ENCODE peak calls at places on chromosomes 1 and 21, in six cellular contexts. L is stomach, N is A549, J is tibial nerve, G is adrenal gland, R is spleen. E is an unnamed sample.

GRCh38 chr1:20051218-20051829 is 18.7 kb upstream of the PLA2G5 start:
- DNase-seq in L (no peak), N (no peak), J (no peak), G (no peak), R (no peak), E (no peak)

GRCh38 chr1:107273515-107273914 is 132.7 kb downstream of the NTNG1 start:
- DNase-seq in L (no peak), N (no peak), J (no peak), G (no peak), R (no peak), E (no peak)

GRCh38 chr1:27603320-27603961 is 503 bp downstream of the AHDC1 start:
- DNase-seq in L (peak), N (no peak), J (no peak), G (peak), R (peak), E (no peak)

GRCh38 chr1:89310505-89310904 is 37.8 kb upstream of the GBP5 start:
- DNase-seq in L (no peak), N (no peak), J (no peak), G (no peak), R (no peak), E (no peak)

GRCh38 chr1:66476774-66477173 is 57.2 kb upstream of the SGIP1 start:
- DNase-seq in L (no peak), N (no peak), J (no peak), G (no peak), R (no peak), E (no peak)

GRCh38 chr1:191669629-191670028 is 488.6 kb upstream of the RGS18 start:
- DNase-seq in L (no peak), N (no peak), J (no peak), G (no peak), R (no peak), E (no peak)

GRCh38 chr1:37845781-37846180 is 13.6 kb downstream of the MTF1 start:
- DNase-seq in L (no peak), N (no peak), J (no peak), G (no peak), R (no peak), E (no peak)

GRCh38 chr1:9628541-9629444 is 22.7 kb upstream of the PIK3CD start:
- DNase-seq in L (no peak), N (no peak), J (no peak), G (no peak), R (peak), E (no peak)

GRCh38 chr1:113073457-113073950 is 506 bp downstream of the LRIG2 start:
- DNase-seq in L (peak), N (peak), J (peak), G (no peak), R (no peak), E (peak)

GRCh38 chr1:222087207-222087920 is 345.5 kb upstream of the DUSP10 start:
- DNase-seq in L (no peak), N (no peak), J (no peak), G (no peak), R (no peak), E (no peak)

GRCh38 chr1:230072866-230073265 is 5.8 kb downstream of the GALNT2 start:
- DNase-seq in L (no peak), N (no peak), J (no peak), G (no peak), R (no peak), E (no peak)

GRCh38 chr1:203765029-203765837 is at the start of gene LAX1:
- DNase-seq in L (peak), N (no peak), J (no peak), G (no peak), R (no peak), E (no peak)

GRCh38 chr1:160244209-160244608 is 18.1 kb downstream of the DCAF8 start:
- DNase-seq in L (no peak), N (no peak), J (no peak), G (no peak), R (no peak), E (no peak)

GRCh38 chr1:61198554-61198953 is 116.2 kb downstream of the NFIA start:
- DNase-seq in L (no peak), N (no peak), J (no peak), G (no peak), R (no peak), E (no peak)

GRCh38 chr1:97581614-97582051 is 339.2 kb downstream of the DPYD start:
- DNase-seq in L (no peak), N (peak), J (no peak), G (no peak), R (no peak), E (no peak)

GRCh38 chr1:89876463-89876862 is 55.6 kb downstream of the LRRC8D start:
- DNase-seq in L (no peak), N (no peak), J (no peak), G (no peak), R (no peak), E (no peak)

GRCh38 chr1:78641558-78641957 is 8.1 kb upstream of the IFI44 start:
- DNase-seq in L (no peak), N (no peak), J (no peak), G (no peak), R (no peak), E (no peak)

GRCh38 chr1:92515796-92516201 is 29.1 kb upstream of the GFI1 start:
- DNase-seq in L (no peak), N (no peak), J (no peak), G (no peak), R (no peak), E (no peak)

GRCh38 chr1:20233394-20233793 is 47.1 kb upstream of the PLA2G2C start:
- DNase-seq in L (no peak), N (peak), J (no peak), G (no peak), R (no peak), E (no peak)

GRCh38 chr1:17067465-17068245 is 13.8 kb upstream of the SDHB start:
- DNase-seq in L (no peak), N (no peak), J (no peak), G (no peak), R (no peak), E (no peak)

GRCh38 chr1:47699492-47700220 is 261.8 kb downstream of the FOXD2 start:
- DNase-seq in L (no peak), N (no peak), J (no peak), G (no peak), R (peak), E (no peak)

GRCh38 chr1:46522184-46522968 is 29.1 kb downstream of the KNCN start:
- DNase-seq in L (peak), N (peak), J (peak), G (no peak), R (peak), E (peak)

GRCh38 chr1:37020653-37021277 is 13.6 kb downstream of the GRIK3 start:
- DNase-seq in L (no peak), N (no peak), J (no peak), G (peak), R (no peak), E (no peak)

GRCh38 chr1:234512376-234512965 is 33.5 kb upstream of the TARBP1 start:
- DNase-seq in L (no peak), N (no peak), J (no peak), G (no peak), R (no peak), E (no peak)

GRCh38 chr1:234607091-234608025 is 2.6 kb downstream of the IRF2BP2 start:
- DNase-seq in L (peak), N (peak), J (no peak), G (no peak), R (peak), E (peak)

GRCh38 chr21:15775981-15776380 is 46.2 kb downstream of the USP25 start:
- DNase-seq in L (no peak), N (no peak), J (no peak), G (no peak), R (no peak), E (no peak)

GRCh38 chr1:91278754-91279153 is 125.9 kb downstream of the HFM1 start:
- DNase-seq in L (no peak), N (peak), J (no peak), G (no peak), R (no peak), E (no peak)

GRCh38 chr21:24395320-24395933 is 1211.9 kb downstream of the MRPL39 start:
- DNase-seq in L (no peak), N (no peak), J (no peak), G (no peak), R (no peak), E (no peak)

GRCh38 chr1:225651376-225651871 is 1.5 kb downstream of the ENAH start:
- DNase-seq in L (no peak), N (peak), J (no peak), G (no peak), R (no peak), E (no peak)

GRCh38 chr1:213984387-213985180 is 3.2 kb upstream of the PROX1 start:
- DNase-seq in L (no peak), N (no peak), J (no peak), G (no peak), R (no peak), E (no peak)

GRCh38 chr1:183238071-183238470 is 52.0 kb downstream of the LAMC2 start:
- DNase-seq in L (no peak), N (no peak), J (no peak), G (no peak), R (no peak), E (no peak)

GRCh38 chr1:64476251-64476952 is 6.5 kb downstream of the CACHD1 start:
- DNase-seq in L (no peak), N (no peak), J (no peak), G (no peak), R (no peak), E (peak)

GRCh38 chr1:64474639-64475038 is 4.7 kb downstream of the CACHD1 start:
- DNase-seq in L (peak), N (no peak), J (no peak), G (peak), R (no peak), E (peak)

GRCh38 chr1:64473367-64473766 is 3.4 kb downstream of the CACHD1 start:
- DNase-seq in L (no peak), N (no peak), J (no peak), G (no peak), R (no peak), E (no peak)

GRCh38 chr1:64472805-64473204 is 2.9 kb downstream of the CACHD1 start:
- DNase-seq in L (no peak), N (no peak), J (no peak), G (no peak), R (no peak), E (no peak)

GRCh38 chr1:64474133-64474532 is 4.2 kb downstream of the CACHD1 start:
- DNase-seq in L (no peak), N (no peak), J (no peak), G (no peak), R (no peak), E (no peak)
- H3K4me3 ChIP-seq in L (peak), N (no peak), J (no peak), G (no peak), R (no peak), E (no peak)

GRCh38 chr1:246683521-246683920 is 40.7 kb upstream of the SCCPDH start:
- DNase-seq in L (no peak), N (no peak), J (no peak), G (no peak), R (no peak), E (no peak)
- TF ChIP-seq POLR2A in L (no peak), N (no peak), J (no peak), G (no peak), R (no peak), E (no peak)

GRCh38 chr21:42235593-42235992 is 16.7 kb downstream of the ABCG1 start:
- DNase-seq in L (no peak), N (no peak), J (no peak), G (no peak), R (peak), E (no peak)
- H3K4me3 ChIP-seq in L (peak), N (no peak), J (no peak), G (no peak), R (no peak), E (no peak)

GRCh38 chr1:85330711-85331290 is 54.4 kb upstream of the BCL10 start:
- DNase-seq in L (no peak), N (no peak), J (no peak), G (no peak), R (no peak), E (no peak)
- TF ChIP-seq POLR2A in L (no peak), N (no peak), J (no peak), G (no peak), R (no peak), E (no peak)

GRCh38 chr1:228379666-228380065 is 27.0 kb downstream of the TRIM11 start:
- DNase-seq in L (no peak), N (no peak), J (no peak), G (no peak), R (peak), E (no peak)
- H3K4me3 ChIP-seq in L (no peak), N (no peak), J (no peak), G (no peak), R (no peak), E (no peak)

DNA sequence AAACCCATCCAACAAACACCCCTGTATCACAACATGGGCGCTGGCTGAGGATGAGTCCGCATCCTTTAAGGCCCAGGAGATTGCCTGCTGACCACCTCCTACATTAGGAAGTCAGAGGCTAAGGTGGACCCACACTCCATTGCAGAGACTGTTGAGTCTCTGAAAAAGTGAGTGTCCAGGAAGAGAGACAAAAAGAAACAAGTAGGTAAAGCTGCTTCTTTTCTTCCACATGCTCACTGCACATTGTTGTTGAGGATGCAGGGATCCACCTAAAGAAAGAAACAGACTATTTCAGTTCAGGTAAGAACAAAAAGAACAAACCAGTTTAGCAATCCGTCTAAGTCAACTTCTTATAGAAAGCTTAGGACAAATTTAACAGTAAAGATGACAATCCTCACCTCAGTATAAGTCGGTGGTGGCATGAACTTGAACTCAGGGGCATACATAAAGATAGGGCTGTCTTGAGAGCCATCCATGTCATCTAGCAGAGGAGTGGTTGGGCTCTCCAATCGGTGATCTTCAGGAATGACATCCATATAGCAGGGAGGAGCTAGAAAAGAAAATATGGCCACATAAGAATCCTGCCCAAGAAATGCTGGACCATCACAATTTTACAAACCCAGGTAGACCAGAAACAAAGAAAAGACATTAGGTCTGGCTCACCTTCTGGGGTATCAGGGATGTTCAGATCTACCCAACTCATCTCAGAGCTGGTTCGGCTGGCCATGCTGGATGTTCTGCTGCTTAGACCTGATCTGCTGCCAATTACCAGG is 2.6 kb downstream of the TXNIP start:
- DNase-seq in L (peak), N (no peak), J (no peak), G (no peak), R (no peak), E (no peak)
- TF ChIP-seq POLR2A in L (no peak), N (no peak), J (no peak), G (no peak), R (no peak), E (no peak)

E was measured in ovary.